ENCODE peak calls at places on chromosomes 5 and 9, in six cellular contexts. F is CD4-positive, alpha-beta T cell; A is ovary; Z is HFF-Myc; N is Caco-2; B is WTC11. R is an unnamed sample.

GRCh38 chr5:140342287-140342686 is 4.1 kb downstream of the HBEGF start:
- DNase-seq in F (no peak), A (no peak), Z (no peak), N (no peak), B (no peak), R (no peak)

GRCh38 chr5:106376522-106376921 is 1294.2 kb downstream of the EFNA5 start:
- DNase-seq in F (no peak), A (no peak), Z (peak), N (no peak), B (no peak), R (no peak)

GRCh38 chr5:54874337-54875021 is 110.9 kb downstream of the ESM1 start:
- DNase-seq in F (no peak), A (no peak), Z (no peak), N (no peak), B (no peak), R (no peak)

GRCh38 chr5:179113945-179114641 is 53.9 kb downstream of the ZNF354C start:
- DNase-seq in F (no peak), A (no peak), Z (no peak), N (no peak), B (no peak), R (no peak)

GRCh38 chr9:22210936-22211335 is 201.8 kb upstream of the CDKN2B start:
- DNase-seq in F (no peak), A (no peak), Z (no peak), N (no peak), B (no peak), R (no peak)

GRCh38 chr5:74196233-74196632 is 444.3 kb downstream of the ENC1 start:
- DNase-seq in F (no peak), A (no peak), Z (no peak), N (no peak), B (no peak), R (no peak)

GRCh38 chr9:79812099-79812498 is 240.3 kb downstream of the TLE4 start:
- DNase-seq in F (no peak), A (no peak), Z (no peak), N (no peak), B (no peak), R (no peak)

GRCh38 chr9:114898741-114899140 is 31.6 kb downstream of the TNFSF8 start:
- DNase-seq in F (peak), A (no peak), Z (no peak), N (no peak), B (no peak), R (no peak)

GRCh38 chr5:58201922-58202648 is 257.8 kb downstream of the PLK2 start:
- DNase-seq in F (no peak), A (no peak), Z (no peak), N (no peak), B (no peak), R (no peak)

GRCh38 chr5:39578887-39579497 is 154.2 kb upstream of the DAB2 start:
- DNase-seq in F (no peak), A (no peak), Z (no peak), N (no peak), B (no peak), R (no peak)

GRCh38 chr5:69414885-69415583 is at the start of gene MARVELD2:
- DNase-seq in F (peak), A (peak), Z (no peak), N (peak), B (peak), R (peak)

GRCh38 chr9:25964239-25964638 is 286.0 kb upstream of the TUSC1 start:
- DNase-seq in F (no peak), A (no peak), Z (peak), N (peak), B (peak), R (no peak)

DNA sequence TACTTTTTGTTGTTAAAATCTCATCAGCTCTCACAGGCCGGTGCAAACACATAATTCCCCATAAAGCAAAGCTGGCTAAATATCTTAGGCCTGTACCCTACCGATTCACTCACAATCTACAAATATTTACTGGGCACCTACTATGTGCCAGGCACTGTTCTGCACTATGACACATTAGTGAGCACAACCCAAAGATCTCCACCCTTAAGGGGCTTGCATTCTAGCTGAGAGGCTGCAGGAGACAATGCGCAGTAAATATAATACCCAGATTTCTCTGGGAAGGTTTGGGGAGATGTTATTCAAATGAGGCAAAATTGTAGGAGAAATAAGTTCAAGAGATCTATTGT is 53.7 kb downstream of the FNBP1 start:
- DNase-seq in F (no peak), A (no peak), Z (no peak), N (no peak), B (no peak), R (no peak)
- TF ChIP-seq CTCF in F (no peak), A (no peak), Z (no peak), N (no peak), B (no peak), R (no peak)

DNA sequence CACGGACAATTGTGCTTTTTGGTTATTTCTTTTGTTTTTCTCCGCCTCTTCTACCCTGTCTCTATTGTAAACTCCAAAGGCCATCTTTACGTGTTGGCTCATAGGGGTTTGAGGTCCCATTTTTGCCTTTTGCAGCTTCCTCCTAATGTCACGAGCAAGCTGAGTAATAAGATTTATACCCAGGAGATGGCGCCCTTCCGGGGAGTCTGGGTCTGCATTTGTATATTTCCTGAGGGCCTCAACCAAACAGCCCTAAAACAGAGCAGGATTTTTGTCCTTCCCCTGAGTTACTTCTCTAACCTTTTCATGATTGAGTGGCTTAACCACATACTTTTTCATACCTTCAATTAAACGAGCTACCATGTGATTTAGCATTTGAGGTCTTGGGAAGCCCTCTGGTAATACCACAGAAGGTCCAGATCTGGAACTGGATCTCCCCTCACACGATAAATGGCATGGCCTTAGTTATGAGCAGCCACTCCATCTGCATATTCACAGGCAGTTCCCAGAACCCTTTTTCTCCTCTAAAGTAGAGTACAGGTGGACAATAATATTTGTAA is 11.2 kb upstream of the CFAP95 start:
- DNase-seq in F (peak), A (no peak), Z (no peak), N (no peak), B (peak), R (no peak)
- TF ChIP-seq CTCF in F (peak), A (no peak), Z (peak), N (no peak), B (no peak), R (no peak)

GRCh38 chr5:17203329-17204132 is 13.9 kb upstream of the BASP1 start:
- DNase-seq in F (no peak), A (no peak), Z (peak), N (peak), B (no peak), R (no peak)

GRCh38 chr5:17206021-17206420 is 11.4 kb upstream of the BASP1 start:
- DNase-seq in F (no peak), A (no peak), Z (no peak), N (no peak), B (no peak), R (no peak)

GRCh38 chr5:17204133-17204489 is 13.3 kb upstream of the BASP1 start:
- DNase-seq in F (no peak), A (no peak), Z (no peak), N (no peak), B (no peak), R (no peak)
- TF ChIP-seq CTCF in F (no peak), A (no peak), Z (no peak), N (no peak), B (no peak), R (no peak)

GRCh38 chr9:72932669-72933068 is 20.2 kb downstream of the ALDH1A1 start:
- DNase-seq in F (no peak), A (no peak), Z (no peak), N (no peak), B (no peak), R (no peak)

GRCh38 chr9:72929542-72929941 is 23.3 kb downstream of the ALDH1A1 start:
- DNase-seq in F (no peak), A (no peak), Z (no peak), N (no peak), B (no peak), R (no peak)

GRCh38 chr9:72931897-72932296 is 21.0 kb downstream of the ALDH1A1 start:
- DNase-seq in F (no peak), A (no peak), Z (no peak), N (no peak), B (no peak), R (no peak)

GRCh38 chr9:72931437-72931836 is 21.4 kb downstream of the ALDH1A1 start:
- DNase-seq in F (no peak), A (no peak), Z (no peak), N (no peak), B (no peak), R (no peak)

DNA sequence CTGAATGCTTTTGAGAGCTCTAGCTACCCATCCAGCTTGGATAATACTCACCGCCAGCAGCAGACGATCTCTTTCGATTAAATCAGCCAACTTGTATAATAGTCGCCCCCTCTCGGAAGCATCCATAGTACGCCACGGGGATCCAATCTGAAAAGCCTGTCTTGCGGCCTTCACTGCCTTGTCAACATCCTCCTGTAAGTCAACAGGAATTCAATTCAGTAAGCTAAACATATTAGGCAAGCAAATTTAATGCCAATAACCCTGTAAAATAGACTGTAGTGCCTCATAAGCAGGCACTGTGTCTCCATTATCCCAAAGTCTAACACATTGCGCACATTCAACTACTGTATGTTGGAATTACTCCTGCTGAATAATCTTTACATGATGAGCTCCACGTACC is 22.0 kb downstream of the ALDH1A1 start:
- DNase-seq in F (no peak), A (no peak), Z (no peak), N (no peak), B (peak), R (no peak)
- TF ChIP-seq CTCF in F (no peak), A (no peak), Z (no peak), N (no peak), B (no peak), R (no peak)

GRCh38 chr5:128637031-128637430 is 99.0 kb upstream of the FBN2 start:
- DNase-seq in F (no peak), A (no peak), Z (no peak), N (no peak), B (no peak), R (no peak)
- TF ChIP-seq CTCF in F (no peak), A (no peak), Z (no peak), N (no peak), B (no peak), R (no peak)

DNA sequence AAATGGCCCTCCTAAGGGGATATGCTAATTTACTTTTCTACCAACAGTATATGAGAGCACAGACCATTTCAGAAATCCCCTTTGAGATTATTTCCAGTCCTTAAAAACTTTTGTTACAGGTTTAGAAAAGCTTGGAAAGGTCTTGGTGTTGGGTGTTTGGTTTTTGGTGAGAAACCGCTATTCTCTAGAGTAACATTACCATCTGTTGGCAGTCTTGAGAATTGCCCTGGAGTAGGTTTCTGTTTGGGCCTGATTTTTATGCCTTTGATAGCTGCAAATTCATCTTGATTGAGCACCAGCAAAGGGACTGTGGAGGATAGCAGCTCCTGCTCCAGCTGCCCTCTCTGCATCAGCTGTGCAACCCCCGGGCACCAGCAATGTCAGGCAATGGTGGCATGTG is 8.0 kb downstream of the NUDT2 start:
- DNase-seq in F (no peak), A (no peak), Z (no peak), N (no peak), B (no peak), R (no peak)
- TF ChIP-seq CTCF in F (no peak), A (no peak), Z (no peak), N (no peak), B (no peak), R (peak)

GRCh38 chr9:70448904-70449303 is 34.4 kb upstream of the KLF9 start:
- DNase-seq in F (no peak), A (no peak), Z (no peak), N (no peak), B (no peak), R (no peak)

GRCh38 chr9:70449461-70449860 is 35.0 kb upstream of the KLF9 start:
- DNase-seq in F (no peak), A (no peak), Z (no peak), N (no peak), B (no peak), R (no peak)

GRCh38 chr9:70450735-70451134 is 36.3 kb upstream of the KLF9 start:
- DNase-seq in F (no peak), A (no peak), Z (no peak), N (no peak), B (no peak), R (no peak)

GRCh38 chr9:70451765-70452164 is 37.3 kb upstream of the KLF9 start:
- DNase-seq in F (no peak), A (no peak), Z (no peak), N (no peak), B (no peak), R (no peak)

GRCh38 chr9:70452365-70452764 is 37.9 kb upstream of the KLF9 start:
- DNase-seq in F (no peak), A (no peak), Z (no peak), N (no peak), B (no peak), R (no peak)
- TF ChIP-seq CTCF in F (no peak), A (no peak), Z (no peak), N (no peak), B (no peak), R (no peak)

GRCh38 chr9:127214421-127215265 is 49.9 kb upstream of the GARNL3 start:
- DNase-seq in F (peak), A (no peak), Z (no peak), N (peak), B (peak), R (peak)
- TF ChIP-seq CTCF in F (peak), A (peak), Z (peak), N (peak), B (peak), R (peak)

DNA sequence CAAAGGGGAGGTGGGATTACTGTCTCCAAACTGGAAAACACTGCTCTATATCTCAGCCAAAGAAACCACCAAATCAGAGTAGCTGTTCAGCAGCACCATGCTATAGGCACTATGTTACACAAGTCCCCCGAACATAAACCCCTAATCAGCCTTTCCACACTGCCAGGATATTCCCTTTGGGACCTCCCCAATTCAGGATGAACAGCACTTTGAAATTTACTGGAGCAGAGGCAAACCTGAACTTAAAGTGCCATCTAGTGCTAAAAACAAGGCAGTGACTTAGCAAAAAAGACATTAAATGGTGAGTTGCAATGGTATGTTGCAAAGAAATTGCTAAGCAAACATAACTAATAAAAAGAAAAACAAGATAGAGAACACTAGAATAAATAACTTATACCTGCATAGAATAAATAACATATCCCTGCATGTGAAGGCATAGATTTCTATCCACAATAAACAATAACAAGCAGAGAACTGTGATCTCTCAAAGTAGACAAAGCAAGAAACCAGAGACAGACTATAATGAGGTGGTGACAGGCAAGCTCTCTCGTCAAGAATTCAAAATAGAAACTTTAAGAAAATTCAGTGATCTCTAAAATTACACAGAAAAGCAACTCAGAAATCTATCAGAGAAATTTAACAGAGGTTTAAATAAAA is 584.4 kb upstream of the ACO1 start:
- DNase-seq in F (no peak), A (no peak), Z (no peak), N (peak), B (no peak), R (no peak)
- TF ChIP-seq CTCF in F (peak), A (no peak), Z (no peak), N (peak), B (peak), R (peak)

R was measured in progenitor cell of endocrine pancreas.